ENCODE peak calls at places on chromosomes 4 and X, in ten cellular contexts. Y, B, V, U, I, W, M, Z, X and H are unnamed samples.

GRCh38 chrX:105117621-105118020 is 102.9 kb downstream of the TEX13A start:
- DNase-seq in Y (no peak), V (no peak), B (no peak), I (no peak), M (no peak), Z (no peak), U (peak), W (no peak), X (no peak), H (no peak)

GRCh38 chr4:8148785-8149435 is 9.7 kb downstream of the ABLIM2 start:
- DNase-seq in M (no peak), X (no peak), I (no peak), Y (no peak), W (no peak), U (no peak), B (no peak), Z (no peak), V (no peak), H (no peak)

GRCh38 chrX:2596050-2596449 is 95.0 kb upstream of the CD99 start:
- DNase-seq in Z (no peak), M (no peak), I (no peak), W (no peak), Y (no peak), B (no peak), X (no peak), V (no peak), U (no peak), H (no peak)

GRCh38 chr4:80201326-80202151 is 4.2 kb downstream of the PRDM8 start:
- DNase-seq in X (peak), B (peak), U (peak), M (peak), Z (no peak), W (peak), Y (peak), I (peak), V (peak), H (no peak)

GRCh38 chr4:108702960-108703359 is 52.6 kb downstream of the OSTC start:
- DNase-seq in W (peak), Z (no peak), B (no peak), X (no peak), Y (no peak), I (peak), M (peak), V (no peak), U (no peak), H (no peak)

GRCh38 chrX:141133272-141133671 is 43.7 kb downstream of the LDOC1 start:
- DNase-seq in Y (no peak), I (no peak), Z (no peak), V (no peak), X (no peak), W (no peak), U (no peak), B (no peak), M (no peak), H (no peak)

GRCh38 chr4:36004231-36004851 is 240.0 kb downstream of the ARAP2 start:
- DNase-seq in X (no peak), M (no peak), B (no peak), W (no peak), U (no peak), I (no peak), V (no peak), Z (no peak), Y (no peak), H (no peak)

GRCh38 chr4:150308824-150309472 is 230.7 kb downstream of the DCLK2 start:
- DNase-seq in B (no peak), I (no peak), V (no peak), M (peak), Y (no peak), X (peak), U (no peak), W (peak), Z (no peak), H (no peak)

GRCh38 chrX:47499291-47499690 is 16.3 kb upstream of the ZNF41 start:
- DNase-seq in B (no peak), I (no peak), U (no peak), W (no peak), Z (no peak), M (no peak), X (no peak), V (no peak), Y (no peak), H (no peak)

GRCh38 chrX:96979766-96980165 is 96.1 kb downstream of the RPA4 start:
- DNase-seq in W (no peak), M (no peak), U (no peak), Y (no peak), X (no peak), V (no peak), I (no peak), B (no peak), Z (no peak), H (no peak)

GRCh38 chrX:23884427-23885024 is 23.2 kb downstream of the APOO start:
- DNase-seq in I (no peak), Z (peak), W (no peak), V (no peak), Y (no peak), X (no peak), U (peak), B (no peak), M (no peak), H (no peak)

GRCh38 chr4:185513489-185514181 is 21.7 kb downstream of the PDLIM3 start:
- DNase-seq in V (no peak), B (no peak), Y (no peak), M (peak), Z (no peak), X (no peak), U (peak), I (peak), W (peak), H (no peak)

GRCh38 chr4:3250956-3251690 is 2.2 kb downstream of the MSANTD1 start:
- DNase-seq in X (peak), B (no peak), Y (no peak), I (no peak), M (no peak), U (no peak), Z (no peak), V (peak), W (no peak), H (no peak)

GRCh38 chr4:19329077-19329476 is 922.6 kb upstream of the SLIT2 start:
- DNase-seq in U (no peak), Z (no peak), X (no peak), B (no peak), I (no peak), Y (no peak), W (no peak), V (no peak), M (no peak), H (no peak)

GRCh38 chrX:82677281-82677680 is 830.8 kb upstream of the POU3F4 start:
- DNase-seq in Y (no peak), W (no peak), X (no peak), V (no peak), I (no peak), Z (no peak), M (no peak), B (no peak), U (no peak), H (no peak)

GRCh38 chr4:97987019-97987648 is 156.1 kb downstream of the STPG2 start:
- DNase-seq in I (peak), Y (no peak), W (peak), M (peak), Z (no peak), U (no peak), B (no peak), X (peak), V (no peak), H (no peak)

GRCh38 chrX:149372861-149373260 is 132.2 kb downstream of the IDS start:
- DNase-seq in B (no peak), X (no peak), I (no peak), Y (no peak), Z (no peak), U (no peak), V (no peak), M (no peak), W (no peak), H (no peak)

GRCh38 chrX:46649421-46650260 is 76.1 kb downstream of the CHST7 start:
- DNase-seq in W (peak), X (no peak), M (peak), Y (peak), U (peak), V (peak), B (no peak), I (peak), Z (no peak), H (no peak)

GRCh38 chrX:55142206-55142918 is 53.5 kb downstream of the PAGE2 start:
- DNase-seq in Z (no peak), X (no peak), U (no peak), W (no peak), I (no peak), B (no peak), Y (no peak), M (no peak), V (no peak), H (no peak)
- TF ChIP-seq CTCF in Z (no peak), X (no peak), U (no peak), W (no peak), I (no peak), B (no peak), Y (no peak), M (no peak), V (no peak), H (no peak)

GRCh38 chr4:77881460-77882295 is 19.0 kb downstream of the MRPL1 start:
- DNase-seq in I (no peak), B (no peak), Z (no peak), M (peak), V (no peak), Y (no peak), W (peak), U (no peak), X (no peak), H (no peak)
- TF ChIP-seq CTCF in I (no peak), B (no peak), Z (no peak), M (no peak), V (no peak), Y (peak), W (no peak), U (no peak), X (no peak), H (peak)

GRCh38 chr4:126790633-126791032 is 842.1 kb upstream of the INTU start:
- DNase-seq in I (no peak), M (peak), V (no peak), W (no peak), B (no peak), Z (no peak), U (no peak), Y (no peak), X (peak), H (no peak)
- TF ChIP-seq CTCF in I (no peak), M (no peak), V (no peak), W (no peak), B (no peak), Z (peak), U (no peak), Y (no peak), X (peak), H (no peak)

DNA sequence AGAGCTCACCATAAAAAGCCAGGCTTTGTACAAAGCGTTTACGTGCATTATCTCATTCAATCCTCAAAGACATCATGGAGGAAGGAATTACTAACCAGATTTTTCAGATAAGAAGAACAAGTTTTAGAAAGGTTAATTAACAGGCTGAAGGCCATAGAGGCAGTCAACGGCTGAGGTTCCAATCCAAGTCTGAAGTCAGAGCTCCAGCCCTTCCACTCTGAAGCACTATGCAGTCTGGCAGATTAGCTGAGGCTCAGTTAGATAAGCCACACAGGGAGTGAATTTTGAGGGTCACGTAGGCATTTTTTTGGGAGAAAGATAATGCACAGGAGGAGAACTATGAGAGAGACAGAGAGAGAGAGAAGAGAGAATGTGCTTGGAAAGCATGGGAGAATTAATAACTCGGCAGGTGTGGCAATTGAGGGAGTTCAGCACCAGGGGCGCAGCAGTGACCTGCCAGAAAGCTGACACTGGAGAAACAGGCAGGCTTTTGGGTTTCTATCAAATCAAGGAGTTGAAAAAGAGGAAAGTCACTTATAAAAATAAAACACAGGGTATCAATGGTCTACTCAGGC is 116.5 kb upstream of the NAP1L5 start:
- DNase-seq in M (no peak), V (no peak), W (no peak), I (peak), Z (no peak), Y (no peak), B (no peak), X (no peak), U (no peak), H (no peak)
- TF ChIP-seq CTCF in M (no peak), V (no peak), W (no peak), I (peak), Z (peak), Y (peak), B (no peak), X (no peak), U (no peak), H (peak)

GRCh38 chr4:39947415-39947814 is 30.3 kb downstream of the PDS5A start:
- DNase-seq in X (no peak), I (no peak), W (no peak), Z (no peak), M (no peak), Y (no peak), V (no peak), U (no peak), B (no peak), H (no peak)

GRCh38 chr4:39942507-39942906 is 35.2 kb downstream of the PDS5A start:
- DNase-seq in Y (peak), Z (no peak), I (peak), M (no peak), X (no peak), V (no peak), B (no peak), W (no peak), U (no peak), H (no peak)

GRCh38 chr4:39950861-39951481 is 26.7 kb downstream of the PDS5A start:
- DNase-seq in Z (no peak), X (no peak), W (no peak), M (no peak), B (no peak), Y (no peak), I (no peak), V (no peak), U (no peak), H (no peak)

DNA sequence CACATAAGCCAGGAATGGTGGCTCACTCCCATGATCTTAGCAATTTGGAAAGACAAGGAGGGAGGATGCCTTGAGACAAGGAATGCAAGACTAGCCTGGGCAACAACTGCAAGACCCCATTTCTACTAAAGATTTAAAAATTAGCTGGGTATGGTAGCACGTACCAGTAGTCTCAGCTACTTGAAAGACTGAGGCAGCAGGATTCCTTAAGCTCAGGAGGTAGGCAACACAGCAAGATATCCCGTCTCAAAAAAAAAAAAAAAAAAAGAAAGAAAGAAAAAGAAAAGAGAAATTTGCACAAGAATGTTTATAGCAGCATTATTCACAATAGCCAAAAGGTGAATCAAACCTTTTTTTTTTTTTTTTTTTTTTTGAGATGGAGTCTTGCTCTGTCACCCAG is 29.7 kb downstream of the PDS5A start:
- DNase-seq in U (no peak), I (no peak), X (no peak), W (no peak), V (no peak), Y (no peak), B (no peak), M (no peak), Z (no peak), H (no peak)
- TF ChIP-seq CTCF in U (no peak), I (no peak), X (no peak), W (no peak), V (no peak), Y (no peak), B (no peak), M (no peak), Z (no peak), H (no peak)

DNA sequence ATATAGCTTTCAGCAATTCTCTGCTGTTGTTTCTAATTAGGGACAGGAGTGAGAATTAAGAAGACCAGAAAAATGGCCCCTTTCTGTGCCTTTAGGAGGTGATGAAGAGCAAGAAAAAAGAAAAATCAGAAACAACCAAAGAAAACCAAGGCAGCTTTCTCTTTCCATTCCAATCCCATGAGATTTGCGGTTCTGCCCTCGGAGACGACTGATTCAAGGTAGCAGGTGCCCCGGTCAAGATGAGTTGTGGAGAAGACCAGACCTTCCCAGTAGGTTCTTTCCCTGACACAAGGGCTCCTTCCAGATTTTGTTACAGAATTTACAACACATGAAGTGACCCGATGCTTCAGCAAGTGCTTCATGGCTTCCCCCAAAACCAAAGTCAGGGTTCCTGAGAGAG is 21.9 kb downstream of the TLR10 start:
- DNase-seq in M (no peak), Z (no peak), W (no peak), V (no peak), Y (no peak), U (no peak), I (peak), B (no peak), X (no peak), H (no peak)
- TF ChIP-seq CTCF in M (no peak), Z (no peak), W (no peak), V (no peak), Y (no peak), U (no peak), I (peak), B (no peak), X (no peak), H (no peak)

GRCh38 chrX:131626681-131627296 is 82.9 kb downstream of the OR13H1 start:
- DNase-seq in I (no peak), Y (no peak), X (peak), V (no peak), M (peak), B (no peak), Z (no peak), W (peak), U (no peak), H (no peak)
- TF ChIP-seq CTCF in I (no peak), Y (no peak), X (peak), V (no peak), M (peak), B (no peak), Z (peak), W (no peak), U (no peak), H (peak)